ENCODE peak calls at places on chromosomes 5 and 9, in four cellular contexts. S, L, H and U are unnamed samples.

GRCh38 chr5:108367679-108368334 is 14.1 kb downstream of the FBXL17 start:
- DNase-seq in S (no peak), L (no peak), H (no peak), U (no peak)

GRCh38 chr9:35756275-35756742 is 2.2 kb upstream of the MSMP start:
- DNase-seq in S (no peak), L (peak), H (peak), U (peak)

GRCh38 chr5:67089200-67089725 is 107.3 kb downstream of the CD180 start:
- DNase-seq in S (peak), L (no peak), H (no peak), U (no peak)

GRCh38 chr9:114722937-114723620 is 41.1 kb upstream of the TEX48 start:
- DNase-seq in S (no peak), L (no peak), H (no peak), U (no peak)

GRCh38 chr5:61401726-61402125 is 69.7 kb downstream of the ZSWIM6 start:
- DNase-seq in S (no peak), L (no peak), H (no peak), U (no peak)

GRCh38 chr5:20572560-20572959 is 584.6 kb upstream of the CDH18 start:
- DNase-seq in S (no peak), L (no peak), H (no peak), U (no peak)

GRCh38 chr5:41068169-41068568 is 3.0 kb downstream of the MROH2B start:
- DNase-seq in S (no peak), L (no peak), H (no peak), U (no peak)

GRCh38 chr5:135230326-135230925 is 168.6 kb downstream of the MACROH2A1 start:
- DNase-seq in S (no peak), L (peak), H (no peak), U (peak)

GRCh38 chr9:14670718-14671117 is 22.5 kb downstream of the ZDHHC21 start:
- DNase-seq in S (no peak), L (no peak), H (no peak), U (no peak)

GRCh38 chr9:113522858-113523257 is 59.3 kb downstream of the RGS3 start:
- DNase-seq in S (no peak), L (no peak), H (no peak), U (no peak)

GRCh38 chr5:45779874-45780671 is 83.9 kb upstream of the HCN1 start:
- DNase-seq in S (no peak), L (no peak), H (no peak), U (no peak)

GRCh38 chr5:82635561-82636288 is 357.6 kb upstream of the RPS23 start:
- DNase-seq in S (no peak), L (no peak), H (no peak), U (no peak)

GRCh38 chr9:4298255-4299005 is 1.4 kb downstream of the GLIS3 start:
- DNase-seq in S (peak), L (no peak), H (no peak), U (peak)

GRCh38 chr5:116510525-116510924 is 64.1 kb downstream of the SEMA6A start:
- DNase-seq in S (no peak), L (no peak), H (no peak), U (no peak)

DNA sequence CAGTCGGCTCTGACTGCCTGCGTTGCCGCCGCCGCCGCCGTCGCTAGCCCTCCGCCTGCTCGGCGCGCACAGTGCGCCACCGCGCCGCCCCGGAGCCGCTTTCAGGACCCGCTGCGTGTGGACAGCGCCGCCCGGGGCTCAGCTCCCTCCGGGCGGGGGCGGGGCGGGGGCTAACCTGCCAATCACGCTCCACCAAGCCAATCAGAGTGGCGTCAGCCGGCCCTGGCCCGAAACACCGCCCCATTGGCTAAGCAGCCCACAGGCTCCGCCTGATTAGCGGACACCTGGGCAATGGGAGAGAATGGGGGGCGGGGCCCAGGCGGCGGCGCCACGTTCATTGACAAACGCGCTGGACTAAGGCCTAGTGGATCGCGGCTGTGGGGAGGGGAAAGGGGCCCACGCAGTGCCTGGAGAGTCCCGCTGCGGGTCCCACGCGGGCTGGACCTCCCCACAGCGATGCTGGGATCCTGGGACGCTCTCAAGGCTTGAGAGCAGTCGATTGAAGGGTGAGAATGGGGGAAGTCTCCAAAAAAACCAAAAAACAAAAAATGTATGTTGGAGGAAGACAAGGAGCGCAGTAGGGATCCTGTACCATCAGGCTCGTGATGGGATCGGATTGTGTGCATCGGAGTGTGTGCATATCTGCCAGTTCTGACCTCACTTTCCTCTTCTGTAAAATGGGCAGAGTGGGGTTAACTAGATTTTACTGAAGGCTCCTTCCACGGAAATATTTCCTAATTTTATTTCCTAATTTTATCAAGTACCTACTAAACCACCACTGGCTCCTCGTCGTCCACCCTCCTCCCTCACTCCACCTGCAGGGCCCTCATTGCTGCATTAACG is 6.3 kb downstream of the PAX5 start:
- DNase-seq in S (peak), L (peak), H (peak), U (peak)
- H3K4me3 ChIP-seq in S (peak), L (peak), H (peak), U (peak)

DNA sequence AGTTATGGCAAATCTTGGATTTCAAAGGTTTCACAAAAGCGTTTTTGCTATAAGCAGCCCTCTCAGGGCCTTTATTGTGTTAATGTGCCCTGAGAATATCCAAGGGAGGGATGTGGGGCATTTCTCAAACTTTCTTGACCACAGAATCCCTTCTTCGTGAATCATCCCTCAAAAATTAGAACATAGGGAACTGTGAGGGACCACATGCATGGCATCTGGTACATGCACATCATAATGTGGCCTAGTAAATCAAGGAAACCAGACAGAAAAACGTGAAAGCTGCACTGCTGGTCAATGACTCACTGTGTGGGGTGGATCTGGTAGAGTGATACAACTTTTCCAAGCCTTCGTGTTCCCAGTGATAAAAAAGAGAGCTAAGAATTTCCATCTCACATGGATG is 22.4 kb downstream of the DDX31 start:
- DNase-seq in S (no peak), L (no peak), H (no peak), U (no peak)
- H3K27ac ChIP-seq in S (no peak), L (no peak), H (no peak), U (no peak)

GRCh38 chr5:77209495-77210090 is 887 bp upstream of the PDE8B start:
- DNase-seq in S (no peak), L (no peak), H (no peak), U (no peak)

GRCh38 chr5:77211691-77212047 is 1.2 kb downstream of the PDE8B start:
- DNase-seq in S (no peak), L (no peak), H (no peak), U (no peak)

GRCh38 chr5:77213601-77214000 is 3.1 kb downstream of the PDE8B start:
- DNase-seq in S (no peak), L (no peak), H (no peak), U (no peak)

GRCh38 chr5:77210091-77211012 is at the start of gene PDE8B:
- DNase-seq in S (peak), L (no peak), H (peak), U (peak)

GRCh38 chr5:77211013-77211690 is 672 bp downstream of the PDE8B start:
- DNase-seq in S (peak), L (no peak), H (no peak), U (no peak)
- H3K4me3 ChIP-seq in S (no peak), L (peak), H (peak), U (peak)

GRCh38 chr5:119412828-119413227 is 39.5 kb upstream of the HSD17B4 start:
- DNase-seq in S (no peak), L (no peak), H (no peak), U (no peak)

GRCh38 chr5:119420173-119420572 is 32.1 kb upstream of the HSD17B4 start:
- DNase-seq in S (no peak), L (no peak), H (no peak), U (no peak)

GRCh38 chr5:119417891-119418781 is 34.2 kb upstream of the HSD17B4 start:
- DNase-seq in S (no peak), L (no peak), H (no peak), U (no peak)

DNA sequence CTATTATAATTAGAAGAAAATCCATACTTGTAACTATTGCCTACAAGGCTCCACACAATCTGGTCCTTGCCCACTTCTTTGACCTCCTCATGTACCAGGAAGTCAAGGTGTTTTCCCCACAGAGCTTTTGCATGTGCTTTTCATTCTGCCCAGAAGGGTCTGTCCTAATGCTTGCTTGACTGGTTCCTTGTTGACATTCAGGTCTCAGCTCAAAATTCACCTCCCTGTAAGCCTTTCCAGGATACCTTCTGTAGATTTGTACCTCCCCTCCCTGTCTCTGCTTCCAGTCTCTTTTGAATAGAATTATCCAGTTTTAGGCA is 33.6 kb upstream of the HSD17B4 start:
- DNase-seq in S (no peak), L (no peak), H (no peak), U (no peak)
- H3K27ac ChIP-seq in S (no peak), L (no peak), H (peak), U (peak)

GRCh38 chr5:151740958-151741373 is 17.5 kb downstream of the ATOX1 start:
- DNase-seq in S (no peak), L (no peak), H (no peak), U (no peak)

GRCh38 chr5:151741678-151742423 is 16.6 kb downstream of the ATOX1 start:
- DNase-seq in S (no peak), L (no peak), H (no peak), U (no peak)

GRCh38 chr5:151743535-151743934 is 14.9 kb downstream of the ATOX1 start:
- DNase-seq in S (no peak), L (no peak), H (no peak), U (no peak)

GRCh38 chr5:151742870-151743294 is 15.5 kb downstream of the ATOX1 start:
- DNase-seq in S (peak), L (peak), H (no peak), U (no peak)

GRCh38 chr5:151745071-151745705 is 13.2 kb downstream of the ATOX1 start:
- DNase-seq in S (no peak), L (peak), H (no peak), U (no peak)
- H3K4me3 ChIP-seq in S (no peak), L (no peak), H (no peak), U (no peak)

DNA sequence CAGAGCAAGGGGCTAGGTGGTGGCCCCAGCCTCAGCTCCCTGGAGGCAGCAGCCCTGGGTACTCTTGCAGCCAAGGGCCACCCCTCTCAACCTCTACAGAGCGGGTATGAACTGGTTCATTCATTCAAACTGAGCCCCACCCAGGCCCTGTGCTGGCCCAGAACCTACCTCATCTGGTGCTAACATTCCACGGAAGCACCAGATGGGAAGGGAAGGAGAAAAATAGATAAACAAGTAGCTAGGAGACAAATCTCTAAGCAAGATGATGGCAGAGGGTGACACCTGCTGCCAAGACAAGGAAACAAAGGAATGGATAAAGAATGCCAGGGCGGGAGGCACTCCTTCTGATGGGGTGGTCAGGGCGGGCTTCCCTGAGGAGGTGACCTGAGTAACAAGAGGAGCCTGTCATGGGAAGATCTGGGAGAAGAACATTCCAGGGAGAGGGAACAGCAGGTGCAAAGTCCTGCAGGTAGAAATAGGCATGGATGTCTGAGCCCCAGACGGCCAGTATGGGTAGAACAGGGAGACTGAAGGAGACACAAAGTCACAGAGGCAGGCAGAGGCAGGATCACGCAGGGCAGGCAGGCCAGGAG is 6.1 kb downstream of the ST6GALNAC4 start:
- DNase-seq in S (no peak), L (no peak), H (no peak), U (no peak)
- H3K27ac ChIP-seq in S (no peak), L (peak), H (no peak), U (no peak)